ENCODE peak calls at places on chromosomes 11 and 22, in eight cellular contexts. One of them, this sample, is unnamed. For H3K27me3 and H3K36me3, the result is how much of the 10 kb centered on the place peaks cover.

GRCh38 chr11:3133456-3134217 is 31.5 kb downstream of the OSBPL5 start:
- DNase-seq in hepatocyte: no peak
- DNase-seq in WERI-Rb-1: no peak
- DNase-seq in mesenchymal stem cell: no peak
- DNase-seq in H7: peak
- DNase-seq in thoracic aorta: no peak
- DNase-seq in cardiac muscle cell: no peak
- DNase-seq in Karpas-422: no peak
- DNase-seq in this sample: no peak

GRCh38 chr11:47285969-47286770 is 16.2 kb downstream of the MADD start:
- DNase-seq in hepatocyte: no peak
- DNase-seq in H7: no peak
- DNase-seq in mesenchymal stem cell: no peak
- DNase-seq in Karpas-422: no peak
- DNase-seq in WERI-Rb-1: peak
- DNase-seq in cardiac muscle cell: no peak
- DNase-seq in thoracic aorta: no peak
- DNase-seq in this sample: no peak

GRCh38 chr22:49971232-49972162 is 10.9 kb downstream of the PIM3 start:
- DNase-seq in H7: peak
- DNase-seq in mesenchymal stem cell: no peak
- DNase-seq in Karpas-422: peak
- DNase-seq in thoracic aorta: peak
- DNase-seq in hepatocyte: peak
- DNase-seq in cardiac muscle cell: peak
- DNase-seq in WERI-Rb-1: no peak
- DNase-seq in this sample: no peak

GRCh38 chr22:32518848-32519247 is 44.2 kb downstream of the FBXO7 start:
- DNase-seq in Karpas-422: peak
- DNase-seq in mesenchymal stem cell: no peak
- DNase-seq in WERI-Rb-1: no peak
- DNase-seq in hepatocyte: no peak
- DNase-seq in cardiac muscle cell: no peak
- DNase-seq in H7: no peak
- DNase-seq in thoracic aorta: no peak
- DNase-seq in this sample: no peak

GRCh38 chr11:93505703-93506102 is 37.5 kb downstream of the SMCO4 start:
- DNase-seq in H7: no peak
- DNase-seq in mesenchymal stem cell: no peak
- DNase-seq in hepatocyte: no peak
- DNase-seq in Karpas-422: no peak
- DNase-seq in WERI-Rb-1: no peak
- DNase-seq in thoracic aorta: no peak
- DNase-seq in cardiac muscle cell: no peak
- DNase-seq in this sample: no peak

GRCh38 chr11:16963316-16963876 is 50.8 kb downstream of the PLEKHA7 start:
- DNase-seq in cardiac muscle cell: no peak
- DNase-seq in hepatocyte: no peak
- DNase-seq in Karpas-422: no peak
- DNase-seq in thoracic aorta: no peak
- DNase-seq in H7: no peak
- DNase-seq in mesenchymal stem cell: no peak
- DNase-seq in WERI-Rb-1: no peak
- DNase-seq in this sample: no peak

GRCh38 chr22:36762687-36763260 is 13.1 kb downstream of the IFT27 start:
- DNase-seq in cardiac muscle cell: peak
- DNase-seq in hepatocyte: peak
- DNase-seq in WERI-Rb-1: no peak
- DNase-seq in Karpas-422: peak
- DNase-seq in thoracic aorta: no peak
- DNase-seq in H7: peak
- DNase-seq in mesenchymal stem cell: peak
- DNase-seq in this sample: no peak

GRCh38 chr11:88709567-88709966 is 356.2 kb downstream of the GRM5 start:
- DNase-seq in hepatocyte: no peak
- DNase-seq in thoracic aorta: no peak
- DNase-seq in cardiac muscle cell: no peak
- DNase-seq in mesenchymal stem cell: no peak
- DNase-seq in WERI-Rb-1: no peak
- DNase-seq in Karpas-422: no peak
- DNase-seq in H7: no peak
- DNase-seq in this sample: peak

GRCh38 chr11:94740975-94741707 is 27.0 kb upstream of the AMOTL1 start:
- DNase-seq in mesenchymal stem cell: peak
- DNase-seq in cardiac muscle cell: peak
- DNase-seq in Karpas-422: peak
- DNase-seq in WERI-Rb-1: peak
- DNase-seq in thoracic aorta: no peak
- DNase-seq in H7: peak
- DNase-seq in hepatocyte: peak
- DNase-seq in this sample: peak

GRCh38 chr11:14503023-14503422 is 3.4 kb upstream of the COPB1 start:
- DNase-seq in hepatocyte: no peak
- DNase-seq in Karpas-422: peak
- DNase-seq in H7: peak
- DNase-seq in thoracic aorta: no peak
- DNase-seq in mesenchymal stem cell: no peak
- DNase-seq in WERI-Rb-1: no peak
- DNase-seq in cardiac muscle cell: no peak
- DNase-seq in this sample: no peak

GRCh38 chr22:22824340-22825212 is 63.0 kb upstream of the IGLL5 start:
- DNase-seq in mesenchymal stem cell: no peak
- DNase-seq in thoracic aorta: no peak
- DNase-seq in hepatocyte: no peak
- DNase-seq in cardiac muscle cell: no peak
- DNase-seq in Karpas-422: no peak
- DNase-seq in WERI-Rb-1: no peak
- DNase-seq in H7: no peak
- DNase-seq in this sample: no peak

GRCh38 chr11:126419801-126420729 is 64.6 kb downstream of the ST3GAL4 start:
- DNase-seq in hepatocyte: no peak
- DNase-seq in thoracic aorta: no peak
- DNase-seq in mesenchymal stem cell: peak
- DNase-seq in WERI-Rb-1: no peak
- DNase-seq in Karpas-422: peak
- DNase-seq in cardiac muscle cell: peak
- DNase-seq in H7: no peak
- DNase-seq in this sample: no peak

DNA sequence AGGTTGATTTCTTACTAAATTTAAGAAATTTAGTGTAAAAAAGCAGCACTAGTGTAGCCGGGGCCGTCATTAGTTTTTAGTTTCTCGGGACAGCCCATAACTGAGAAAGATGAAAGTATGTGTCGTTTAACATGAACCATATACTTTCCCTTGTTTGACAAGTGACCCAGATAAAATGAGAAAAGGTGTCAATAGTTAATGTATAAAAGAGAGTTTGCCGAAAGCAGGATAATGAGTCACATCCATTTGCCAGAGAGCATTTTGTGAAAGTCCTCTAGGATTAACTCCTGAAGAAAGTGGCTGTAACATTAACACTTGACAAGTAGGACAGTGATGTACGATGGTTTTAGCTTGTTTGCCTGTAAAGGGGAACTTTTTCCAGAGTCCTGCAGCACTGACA is 13.5 kb downstream of the OR52K1 start:
- DNase-seq in mesenchymal stem cell: no peak
- DNase-seq in H7: no peak
- DNase-seq in Karpas-422: no peak
- DNase-seq in WERI-Rb-1: no peak
- DNase-seq in cardiac muscle cell: no peak
- DNase-seq in thoracic aorta: no peak
- DNase-seq in hepatocyte: no peak
- DNase-seq in this sample: no peak
- H3K27me3 ChIP-seq in mesenchymal stem cell: under half
- H3K27me3 ChIP-seq in H7: under half
- H3K27me3 ChIP-seq in Karpas-422: under half
- H3K27me3 ChIP-seq in WERI-Rb-1: half or more
- H3K27me3 ChIP-seq in cardiac muscle cell: under half
- H3K27me3 ChIP-seq in thoracic aorta: under half
- H3K27me3 ChIP-seq in hepatocyte: under half
- H3K27me3 ChIP-seq in this sample: under half

GRCh38 chr11:64859542-64860414 is 15.3 kb upstream of the CDC42BPG start:
- DNase-seq in thoracic aorta: no peak
- DNase-seq in Karpas-422: no peak
- DNase-seq in H7: no peak
- DNase-seq in cardiac muscle cell: no peak
- DNase-seq in mesenchymal stem cell: no peak
- DNase-seq in hepatocyte: no peak
- DNase-seq in WERI-Rb-1: no peak
- DNase-seq in this sample: no peak

GRCh38 chr11:64863381-64864060 is 14.9 kb downstream of the EHD1 start:
- DNase-seq in mesenchymal stem cell: no peak
- DNase-seq in H7: peak
- DNase-seq in thoracic aorta: no peak
- DNase-seq in WERI-Rb-1: peak
- DNase-seq in hepatocyte: no peak
- DNase-seq in Karpas-422: no peak
- DNase-seq in cardiac muscle cell: peak
- DNase-seq in this sample: no peak

GRCh38 chr11:64858467-64859401 is 14.3 kb upstream of the CDC42BPG start:
- DNase-seq in mesenchymal stem cell: no peak
- DNase-seq in hepatocyte: no peak
- DNase-seq in Karpas-422: no peak
- DNase-seq in cardiac muscle cell: no peak
- DNase-seq in thoracic aorta: no peak
- DNase-seq in H7: no peak
- DNase-seq in WERI-Rb-1: no peak
- DNase-seq in this sample: peak

GRCh38 chr11:64862914-64863313 is 15.5 kb downstream of the EHD1 start:
- DNase-seq in H7: peak
- DNase-seq in thoracic aorta: no peak
- DNase-seq in mesenchymal stem cell: no peak
- DNase-seq in WERI-Rb-1: no peak
- DNase-seq in hepatocyte: no peak
- DNase-seq in cardiac muscle cell: peak
- DNase-seq in Karpas-422: no peak
- DNase-seq in this sample: peak

DNA sequence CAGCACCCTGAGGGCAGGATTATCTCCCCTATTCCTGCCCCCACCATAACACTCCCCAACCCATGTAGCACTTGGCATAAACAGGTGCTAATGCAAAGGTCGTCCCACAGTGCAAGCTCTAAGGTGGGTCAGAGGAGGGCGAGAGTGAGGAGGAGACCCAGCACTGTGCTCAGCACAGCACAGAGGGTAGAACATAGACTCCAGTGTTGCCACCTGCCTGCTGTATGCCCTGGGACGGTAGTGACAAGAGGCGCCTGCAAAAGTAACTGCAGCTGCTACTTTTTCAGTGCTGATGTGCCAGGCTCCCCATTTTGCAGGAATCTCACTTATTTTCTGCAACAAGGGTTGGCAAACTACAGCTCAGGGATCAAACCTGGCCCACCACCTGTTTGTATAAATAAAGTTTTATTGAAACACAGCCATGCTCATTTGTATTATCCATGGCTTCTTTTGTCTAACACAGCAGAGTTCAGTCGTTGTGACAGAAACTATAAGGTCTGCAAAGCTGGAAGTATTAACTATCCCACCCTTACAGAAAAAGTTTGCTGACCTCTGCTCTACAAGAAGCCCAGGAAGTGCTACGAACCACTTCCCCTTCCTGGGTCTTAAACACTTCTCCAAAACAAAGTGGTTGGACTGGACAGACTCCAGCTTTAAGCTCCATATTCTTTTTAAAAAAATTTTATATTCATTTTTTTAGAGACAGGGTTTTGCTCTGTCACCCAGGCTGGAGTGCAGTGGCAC is 16.9 kb upstream of the CDC42BPG start:
- DNase-seq in cardiac muscle cell: no peak
- DNase-seq in hepatocyte: no peak
- DNase-seq in Karpas-422: no peak
- DNase-seq in mesenchymal stem cell: no peak
- DNase-seq in thoracic aorta: no peak
- DNase-seq in H7: peak
- DNase-seq in WERI-Rb-1: no peak
- DNase-seq in this sample: no peak
- H3K36me3 ChIP-seq in cardiac muscle cell: under half
- H3K36me3 ChIP-seq in hepatocyte: under half
- H3K36me3 ChIP-seq in Karpas-422: under half
- H3K36me3 ChIP-seq in mesenchymal stem cell: under half
- H3K36me3 ChIP-seq in thoracic aorta: under half
- H3K36me3 ChIP-seq in H7: under half
- H3K36me3 ChIP-seq in WERI-Rb-1: under half
- H3K36me3 ChIP-seq in this sample: under half

GRCh38 chr11:70144262-70144661 is 58.8 kb upstream of the FADD start:
- DNase-seq in mesenchymal stem cell: no peak
- DNase-seq in H7: no peak
- DNase-seq in cardiac muscle cell: no peak
- DNase-seq in WERI-Rb-1: no peak
- DNase-seq in hepatocyte: no peak
- DNase-seq in Karpas-422: no peak
- DNase-seq in thoracic aorta: no peak
- DNase-seq in this sample: no peak

GRCh38 chr11:70146895-70147520 is 56.1 kb upstream of the FADD start:
- DNase-seq in mesenchymal stem cell: no peak
- DNase-seq in WERI-Rb-1: no peak
- DNase-seq in Karpas-422: no peak
- DNase-seq in hepatocyte: no peak
- DNase-seq in cardiac muscle cell: no peak
- DNase-seq in thoracic aorta: no peak
- DNase-seq in H7: no peak
- DNase-seq in this sample: no peak

GRCh38 chr11:70145841-70146240 is 57.3 kb upstream of the FADD start:
- DNase-seq in mesenchymal stem cell: no peak
- DNase-seq in Karpas-422: no peak
- DNase-seq in H7: no peak
- DNase-seq in cardiac muscle cell: no peak
- DNase-seq in thoracic aorta: no peak
- DNase-seq in WERI-Rb-1: no peak
- DNase-seq in hepatocyte: no peak
- DNase-seq in this sample: no peak

GRCh38 chr11:70146309-70146708 is 56.8 kb upstream of the FADD start:
- DNase-seq in hepatocyte: no peak
- DNase-seq in thoracic aorta: no peak
- DNase-seq in cardiac muscle cell: no peak
- DNase-seq in mesenchymal stem cell: no peak
- DNase-seq in H7: no peak
- DNase-seq in WERI-Rb-1: no peak
- DNase-seq in Karpas-422: no peak
- DNase-seq in this sample: no peak

GRCh38 chr11:70145025-70145529 is 58.0 kb upstream of the FADD start:
- DNase-seq in thoracic aorta: no peak
- DNase-seq in mesenchymal stem cell: no peak
- DNase-seq in WERI-Rb-1: no peak
- DNase-seq in hepatocyte: no peak
- DNase-seq in Karpas-422: no peak
- DNase-seq in cardiac muscle cell: no peak
- DNase-seq in H7: no peak
- DNase-seq in this sample: no peak
- H3K27me3 ChIP-seq in thoracic aorta: under half
- H3K27me3 ChIP-seq in mesenchymal stem cell: half or more
- H3K27me3 ChIP-seq in WERI-Rb-1: under half
- H3K27me3 ChIP-seq in hepatocyte: under half
- H3K27me3 ChIP-seq in Karpas-422: under half
- H3K27me3 ChIP-seq in cardiac muscle cell: under half
- H3K27me3 ChIP-seq in H7: under half
- H3K27me3 ChIP-seq in this sample: under half

DNA sequence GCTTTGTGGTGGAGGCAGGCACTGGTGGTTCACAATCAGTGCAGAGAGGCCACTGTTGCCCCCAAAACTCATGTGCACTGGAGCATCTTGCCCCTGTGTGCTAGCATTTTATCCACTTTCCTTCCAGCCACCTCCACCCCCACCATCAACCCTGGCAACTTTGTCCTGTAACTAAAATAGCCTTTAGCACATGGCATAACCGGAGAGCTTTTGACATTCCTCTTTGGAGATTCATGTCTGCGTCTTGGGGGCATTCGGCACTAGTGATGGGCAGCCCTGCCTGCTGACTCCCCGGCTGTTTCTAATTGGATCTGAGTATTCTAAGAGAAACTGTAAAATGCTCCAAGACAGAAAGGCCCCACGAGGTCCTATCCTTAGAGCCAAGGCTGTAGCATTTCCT is 15.8 kb downstream of the SHISA8 start:
- DNase-seq in hepatocyte: no peak
- DNase-seq in Karpas-422: no peak
- DNase-seq in WERI-Rb-1: no peak
- DNase-seq in H7: no peak
- DNase-seq in cardiac muscle cell: no peak
- DNase-seq in mesenchymal stem cell: no peak
- DNase-seq in thoracic aorta: no peak
- DNase-seq in this sample: no peak
- H3K36me3 ChIP-seq in hepatocyte: under half
- H3K36me3 ChIP-seq in Karpas-422: under half
- H3K36me3 ChIP-seq in WERI-Rb-1: half or more
- H3K36me3 ChIP-seq in H7: half or more
- H3K36me3 ChIP-seq in cardiac muscle cell: half or more
- H3K36me3 ChIP-seq in mesenchymal stem cell: half or more
- H3K36me3 ChIP-seq in thoracic aorta: half or more
- H3K36me3 ChIP-seq in this sample: under half

This sample was measured in SJCRH30.